ENCODE peak calls at places on chromosome 6, in eight cellular contexts. A, Q, D, E, T, R, O and B are unnamed samples.

GRCh38 chr6:28413681-28414080 is 14.1 kb upstream of the ZSCAN12 start:
- DNase-seq in A (no peak), Q (no peak), D (no peak), E (no peak), T (no peak), R (no peak), O (no peak), B (peak)

GRCh38 chr6:5672581-5673011 is 334.1 kb downstream of the NRN1 start:
- DNase-seq in A (no peak), Q (peak), D (no peak), E (no peak), T (no peak), R (peak), O (no peak), B (peak)

GRCh38 chr6:11909696-11910132 is 102.4 kb upstream of the HIVEP1 start:
- DNase-seq in A (no peak), Q (no peak), D (no peak), E (no peak), T (no peak), R (peak), O (no peak), B (no peak)

GRCh38 chr6:70312165-70312564 is 9.3 kb upstream of the COL9A1 start:
- DNase-seq in A (no peak), Q (peak), D (no peak), E (peak), T (no peak), R (peak), O (no peak), B (peak)

GRCh38 chr6:31708224-31708623 is 1.6 kb downstream of the LY6G6F start:
- DNase-seq in A (no peak), Q (no peak), D (no peak), E (no peak), T (no peak), R (no peak), O (no peak), B (no peak)

GRCh38 chr6:9233686-9234085 is 798.3 kb upstream of the SLC35B3 start:
- DNase-seq in A (no peak), Q (no peak), D (no peak), E (peak), T (no peak), R (no peak), O (no peak), B (no peak)

GRCh38 chr6:105442369-105442768 is 39.5 kb upstream of the PREP start:
- DNase-seq in A (no peak), Q (no peak), D (no peak), E (no peak), T (no peak), R (no peak), O (no peak), B (no peak)

GRCh38 chr6:27472182-27472616 is 706 bp downstream of the ZNF184 start:
- DNase-seq in A (peak), Q (no peak), D (no peak), E (no peak), T (no peak), R (peak), O (peak), B (peak)

GRCh38 chr6:167450631-167451030 is 125.7 kb downstream of the TTLL2 start:
- DNase-seq in A (no peak), Q (no peak), D (no peak), E (no peak), T (no peak), R (no peak), O (no peak), B (no peak)

GRCh38 chr6:159742165-159742564 is 14.9 kb downstream of the WTAP start:
- DNase-seq in A (no peak), Q (no peak), D (no peak), E (no peak), T (no peak), R (no peak), O (no peak), B (no peak)

GRCh38 chr6:46719099-46719498 is 16.1 kb downstream of the PLA2G7 start:
- DNase-seq in A (no peak), Q (peak), D (no peak), E (peak), T (no peak), R (peak), O (no peak), B (peak)

GRCh38 chr6:41344865-41345264 is 9.5 kb downstream of the NCR2 start:
- DNase-seq in A (no peak), Q (no peak), D (peak), E (no peak), T (no peak), R (no peak), O (no peak), B (no peak)

GRCh38 chr6:121627761-121628160 is 192.3 kb downstream of the GJA1 start:
- DNase-seq in A (no peak), Q (no peak), D (no peak), E (no peak), T (no peak), R (no peak), O (no peak), B (peak)

GRCh38 chr6:143283887-143284640 is 166.4 kb downstream of the ADAT2 start:
- DNase-seq in A (no peak), Q (peak), D (no peak), E (no peak), T (no peak), R (peak), O (no peak), B (peak)

GRCh38 chr6:77136086-77136485 is 327.2 kb downstream of the HTR1B start:
- DNase-seq in A (no peak), Q (no peak), D (no peak), E (no peak), T (no peak), R (peak), O (no peak), B (peak)

GRCh38 chr6:117549606-117550005 is 52.7 kb downstream of the GOPC start:
- DNase-seq in A (no peak), Q (no peak), D (no peak), E (no peak), T (no peak), R (no peak), O (no peak), B (no peak)

GRCh38 chr6:17950095-17950494 is 37.3 kb downstream of the KIF13A start:
- DNase-seq in A (no peak), Q (no peak), D (no peak), E (no peak), T (no peak), R (no peak), O (no peak), B (no peak)

GRCh38 chr6:45678063-45678620 is 300.4 kb upstream of the SUPT3H start:
- DNase-seq in A (no peak), Q (no peak), D (peak), E (no peak), T (no peak), R (no peak), O (no peak), B (no peak)

GRCh38 chr6:45676376-45676775 is 298.6 kb upstream of the SUPT3H start:
- DNase-seq in A (no peak), Q (no peak), D (peak), E (no peak), T (no peak), R (no peak), O (no peak), B (no peak)

GRCh38 chr6:45679163-45679562 is 301.4 kb upstream of the SUPT3H start:
- DNase-seq in A (no peak), Q (no peak), D (peak), E (no peak), T (no peak), R (no peak), O (no peak), B (no peak)

GRCh38 chr6:45675634-45676033 is 297.9 kb upstream of the SUPT3H start:
- DNase-seq in A (no peak), Q (no peak), D (no peak), E (no peak), T (no peak), R (no peak), O (no peak), B (no peak)

GRCh38 chr6:45677381-45677992 is 299.8 kb upstream of the SUPT3H start:
- DNase-seq in A (no peak), Q (no peak), D (peak), E (peak), T (no peak), R (peak), O (peak), B (no peak)
- TF ChIP-seq CTCF in A (no peak), Q (no peak), D (no peak), E (no peak), T (no peak), R (no peak), O (no peak), B (no peak)

GRCh38 chr6:38943964-38944363 is 104.6 kb upstream of the GLP1R start:
- DNase-seq in A (no peak), Q (no peak), D (no peak), E (no peak), T (no peak), R (no peak), O (no peak), B (peak)
- TF ChIP-seq CTCF in A (no peak), Q (peak), D (no peak), E (peak), T (no peak), R (no peak), O (no peak), B (no peak)

GRCh38 chr6:25465931-25466330 is 186.1 kb upstream of the SCGN start:
- DNase-seq in A (no peak), Q (no peak), D (no peak), E (no peak), T (no peak), R (peak), O (no peak), B (no peak)

GRCh38 chr6:25472314-25472713 is 179.7 kb upstream of the SCGN start:
- DNase-seq in A (no peak), Q (no peak), D (no peak), E (no peak), T (no peak), R (no peak), O (no peak), B (peak)

GRCh38 chr6:25473447-25473846 is 178.6 kb upstream of the SCGN start:
- DNase-seq in A (no peak), Q (no peak), D (no peak), E (no peak), T (no peak), R (no peak), O (no peak), B (no peak)

GRCh38 chr6:25468881-25469280 is 183.1 kb upstream of the SCGN start:
- DNase-seq in A (no peak), Q (no peak), D (no peak), E (no peak), T (no peak), R (no peak), O (no peak), B (no peak)

DNA sequence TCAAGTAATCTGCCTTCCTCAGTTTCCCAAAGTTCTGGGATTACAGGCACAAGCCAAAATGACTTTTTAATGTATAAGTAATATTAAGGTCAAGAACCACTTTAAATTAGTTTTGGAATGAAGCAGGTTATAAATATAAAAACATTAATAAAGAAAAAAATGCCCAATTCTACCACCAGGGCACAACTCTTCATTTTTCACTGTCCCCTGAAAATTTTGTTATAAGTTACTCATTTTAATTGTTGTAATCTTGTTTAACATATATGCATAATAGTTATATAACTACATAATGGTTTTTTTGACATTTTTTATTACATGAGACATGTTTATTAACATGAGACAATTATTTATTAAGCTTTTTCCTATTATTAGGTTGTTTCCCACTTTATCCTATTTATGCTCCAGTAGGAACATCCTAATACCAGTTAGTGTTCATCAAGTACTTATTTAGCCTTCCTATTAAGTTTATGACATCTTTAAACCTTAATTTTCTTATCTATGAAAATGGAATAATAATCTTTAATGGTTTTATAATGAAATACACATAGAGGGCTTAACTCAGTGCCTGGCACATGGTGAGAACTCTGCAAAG is 182.1 kb upstream of the SCGN start:
- DNase-seq in A (no peak), Q (no peak), D (no peak), E (no peak), T (no peak), R (no peak), O (no peak), B (no peak)
- TF ChIP-seq CTCF in A (no peak), Q (peak), D (peak), E (peak), T (no peak), R (no peak), O (peak), B (peak)

GRCh38 chr6:15325540-15325955 is 79.7 kb downstream of the JARID2 start:
- DNase-seq in A (no peak), Q (no peak), D (no peak), E (no peak), T (no peak), R (no peak), O (no peak), B (no peak)

GRCh38 chr6:15329154-15329781 is 83.4 kb downstream of the JARID2 start:
- DNase-seq in A (no peak), Q (peak), D (no peak), E (no peak), T (no peak), R (peak), O (no peak), B (peak)

GRCh38 chr6:15324427-15324985 is 78.6 kb downstream of the JARID2 start:
- DNase-seq in A (no peak), Q (no peak), D (no peak), E (no peak), T (no peak), R (no peak), O (no peak), B (no peak)

GRCh38 chr6:15326072-15326614 is 80.3 kb downstream of the JARID2 start:
- DNase-seq in A (no peak), Q (no peak), D (no peak), E (no peak), T (no peak), R (no peak), O (no peak), B (no peak)

GRCh38 chr6:15327271-15327670 is 81.4 kb downstream of the JARID2 start:
- DNase-seq in A (no peak), Q (no peak), D (no peak), E (no peak), T (no peak), R (no peak), O (no peak), B (no peak)
- TF ChIP-seq CTCF in A (no peak), Q (peak), D (no peak), E (peak), T (no peak), R (no peak), O (peak), B (no peak)

DNA sequence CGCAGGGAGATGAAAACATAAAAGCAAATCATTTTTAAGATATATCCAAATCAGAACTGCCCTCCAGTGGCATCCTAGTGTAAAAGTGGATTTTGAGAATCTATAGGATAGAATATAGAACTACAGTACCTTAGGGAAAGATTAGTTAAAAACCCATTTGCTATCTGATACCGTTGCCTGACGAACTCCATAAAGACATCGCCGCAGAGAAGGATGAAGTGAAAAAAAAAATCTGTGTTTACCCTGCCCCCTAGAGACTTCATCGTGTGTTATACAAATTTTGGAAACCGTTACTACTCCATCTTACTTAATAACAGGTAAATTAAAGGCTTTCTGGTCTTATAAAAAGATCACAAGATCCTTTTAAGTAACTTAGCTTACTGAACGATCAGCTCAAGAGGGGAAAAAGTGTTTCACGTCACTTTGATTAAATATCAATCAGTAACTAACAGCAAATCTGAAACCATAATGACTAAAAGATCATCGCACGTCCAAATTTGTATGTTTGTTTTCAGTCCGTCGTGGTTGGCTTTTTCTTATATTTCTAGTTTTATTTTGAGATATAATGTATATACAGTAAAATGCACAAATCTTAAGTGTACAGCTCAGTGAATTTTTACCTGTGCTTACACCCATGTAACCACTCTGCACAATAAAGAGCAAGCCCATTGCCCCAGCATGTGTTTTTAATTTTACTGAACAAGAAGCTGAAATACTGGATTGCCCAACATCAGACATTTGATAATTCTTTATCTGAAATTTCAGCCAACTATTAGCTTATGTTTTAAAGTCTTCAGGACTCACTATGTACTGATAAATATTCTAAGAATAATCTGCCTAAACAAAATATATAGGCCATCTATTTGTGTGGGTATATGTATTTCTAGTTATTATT is 879 bp upstream of the MCM3 start:
- DNase-seq in A (no peak), Q (no peak), D (no peak), E (no peak), T (no peak), R (peak), O (no peak), B (peak)
- TF ChIP-seq CTCF in A (no peak), Q (peak), D (peak), E (peak), T (no peak), R (peak), O (peak), B (peak)

GRCh38 chr6:163712569-163712966 is 298.1 kb downstream of the QKI start:
- DNase-seq in A (no peak), Q (no peak), D (no peak), E (no peak), T (no peak), R (no peak), O (no peak), B (no peak)
- TF ChIP-seq CTCF in A (no peak), Q (no peak), D (no peak), E (no peak), T (no peak), R (no peak), O (peak), B (no peak)

GRCh38 chr6:148269386-148269785 is 73.3 kb upstream of the SASH1 start:
- DNase-seq in A (no peak), Q (no peak), D (no peak), E (no peak), T (no peak), R (no peak), O (no peak), B (no peak)

GRCh38 chr6:148272597-148272996 is 70.0 kb upstream of the SASH1 start:
- DNase-seq in A (no peak), Q (no peak), D (no peak), E (no peak), T (no peak), R (no peak), O (no peak), B (no peak)

GRCh38 chr6:148272084-148272483 is 70.6 kb upstream of the SASH1 start:
- DNase-seq in A (no peak), Q (peak), D (no peak), E (no peak), T (no peak), R (peak), O (no peak), B (no peak)

GRCh38 chr6:148274809-148275208 is 67.8 kb upstream of the SASH1 start:
- DNase-seq in A (no peak), Q (no peak), D (no peak), E (no peak), T (no peak), R (no peak), O (no peak), B (no peak)

DNA sequence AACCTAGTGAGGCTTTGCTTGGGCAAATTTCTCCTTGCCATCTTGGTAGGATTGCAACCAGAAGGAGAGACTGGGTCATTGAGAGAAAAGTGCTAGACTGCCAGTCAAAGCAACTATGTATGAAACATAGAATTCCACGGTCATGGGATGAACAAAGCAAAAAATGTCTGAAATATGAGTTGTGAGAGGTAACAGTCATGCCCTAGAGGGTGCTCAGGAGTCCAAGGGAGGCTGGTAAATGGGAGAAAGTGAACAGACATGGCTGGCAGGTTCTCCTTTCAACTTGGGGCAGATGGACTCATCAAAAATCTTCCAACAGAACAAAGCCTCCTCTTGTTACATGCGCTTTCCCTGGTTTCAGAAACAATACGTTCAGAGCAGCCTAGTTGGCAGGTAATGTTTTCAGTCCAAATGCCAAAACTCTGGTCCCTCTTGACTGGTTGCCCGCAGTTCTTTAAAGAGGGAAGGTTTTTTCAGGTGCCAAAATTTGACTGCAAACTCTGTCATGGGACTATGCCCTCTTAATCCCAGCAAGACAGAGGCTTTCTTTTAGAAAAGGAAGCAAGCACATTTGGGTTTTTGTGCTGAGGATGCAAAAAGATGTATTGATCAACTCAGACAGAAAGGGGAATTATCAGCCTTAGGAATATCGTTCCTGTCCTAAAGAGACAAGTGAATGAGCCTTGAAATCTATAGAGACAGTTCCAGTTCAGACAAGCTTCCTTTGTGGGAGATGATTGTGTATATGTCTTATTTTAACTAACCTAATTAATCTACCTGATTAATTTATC is 68.5 kb upstream of the SASH1 start:
- DNase-seq in A (no peak), Q (no peak), D (no peak), E (no peak), T (no peak), R (peak), O (no peak), B (no peak)
- TF ChIP-seq CTCF in A (no peak), Q (no peak), D (no peak), E (peak), T (no peak), R (peak), O (no peak), B (no peak)

GRCh38 chr6:4164043-4164442 is 28.7 kb upstream of the ECI2 start:
- DNase-seq in A (no peak), Q (no peak), D (no peak), E (no peak), T (no peak), R (peak), O (no peak), B (no peak)
- TF ChIP-seq CTCF in A (no peak), Q (no peak), D (no peak), E (peak), T (no peak), R (no peak), O (no peak), B (no peak)

GRCh38 chr6:110723017-110723416 is 92.3 kb downstream of the CDK19 start:
- DNase-seq in A (no peak), Q (no peak), D (no peak), E (no peak), T (no peak), R (no peak), O (no peak), B (no peak)
- TF ChIP-seq CTCF in A (no peak), Q (no peak), D (no peak), E (no peak), T (no peak), R (no peak), O (no peak), B (no peak)